ENCODE peak calls at places on chromosomes 13 and 19, in eight cellular contexts. K, D, U, O, Y, G, Q and I are unnamed samples.

GRCh38 chr13:21747456-21747855 is 76.6 kb downstream of the FGF9 start:
- DNase-seq in U (no peak), D (no peak), K (no peak), O (no peak), G (no peak), Q (no peak), Y (no peak), I (no peak)

GRCh38 chr19:37304190-37304883 is 66.6 kb upstream of the ZNF527 start:
- DNase-seq in Y (no peak), G (no peak), D (no peak), Q (no peak), O (no peak), U (peak; percentile 68), K (peak; percentile 66), I (peak; percentile 49)

GRCh38 chr13:22848539-22849052 is 332.2 kb upstream of the SGCG start:
- DNase-seq in O (no peak), D (no peak), G (peak; percentile 43), K (peak; percentile 13), Q (no peak), Y (no peak), U (no peak), I (no peak)

GRCh38 chr13:50133277-50133953 is 118.2 kb downstream of the KCNRG start:
- DNase-seq in Y (no peak), O (no peak), D (no peak), G (no peak), Q (no peak), K (no peak), U (no peak), I (no peak)

GRCh38 chr19:44990966-44991365 is 10.3 kb upstream of the RELB start:
- DNase-seq in K (no peak), Q (no peak), O (no peak), G (no peak), D (no peak), U (no peak), Y (no peak), I (no peak)

GRCh38 chr13:93290503-93290902 is 63.9 kb downstream of the GPC6 start:
- DNase-seq in K (no peak), G (no peak), D (no peak), Y (no peak), Q (no peak), U (no peak), O (no peak), I (no peak)

GRCh38 chr19:47518139-47518538 is 3.3 kb upstream of the NAPA start:
- DNase-seq in U (no peak), D (no peak), G (no peak), K (no peak), Q (no peak), O (peak; percentile 17), Y (no peak), I (no peak)

GRCh38 chr13:94168784-94169512 is 310.5 kb downstream of the DCT start:
- DNase-seq in K (no peak), Y (no peak), O (no peak), D (no peak), G (no peak), Q (no peak), U (no peak), I (no peak)

GRCh38 chr13:102354011-102354410 is 47.8 kb downstream of the FGF14 start:
- DNase-seq in G (no peak), Q (no peak), O (no peak), D (no peak), K (no peak), U (no peak), Y (no peak), I (no peak)

GRCh38 chr19:48292798-48293197 is 22.9 kb downstream of the ZNF114 start:
- DNase-seq in Y (no peak), G (no peak), Q (no peak), O (no peak), U (no peak), D (no peak), K (no peak), I (no peak)

GRCh38 chr13:48596128-48596429 is 57.6 kb upstream of the CYSLTR2 start:
- DNase-seq in G (no peak), K (peak; percentile 60), Q (no peak), Y (no peak), O (no peak), U (no peak), D (no peak), I (no peak)

GRCh38 chr19:16944626-16945363 is 56.0 kb downstream of the F2RL3 start:
- DNase-seq in Q (no peak), Y (no peak), K (no peak), O (no peak), G (no peak), U (no peak), D (no peak), I (no peak)

GRCh38 chr13:30158774-30159445 is 148.4 kb downstream of the KATNAL1 start:
- DNase-seq in D (no peak), O (peak; percentile 60), Y (no peak), G (no peak), Q (no peak), K (no peak), U (no peak), I (peak; percentile 55)

GRCh38 chr13:112709825-112710783 is 20.3 kb downstream of the ATP11A start:
- DNase-seq in Q (no peak), O (no peak), U (no peak), K (no peak), Y (no peak), D (no peak), G (no peak), I (no peak)

GRCh38 chr13:111131610-111132009 is 16.5 kb downstream of the ARHGEF7 start:
- DNase-seq in O (no peak), U (no peak), Y (no peak), K (no peak), G (no peak), D (no peak), Q (no peak), I (no peak)

GRCh38 chr13:64446372-64446771 is 2783.8 kb downstream of the PCDH9 start:
- DNase-seq in Y (peak; percentile 1), K (no peak), Q (no peak), O (no peak), U (no peak), D (no peak), G (no peak), I (no peak)

GRCh38 chr19:55080915-55081772 is 5.5 kb downstream of the EPS8L1 start:
- DNase-seq in U (peak; percentile 73), O (peak; percentile 84), Q (peak; percentile 84), K (peak; percentile 52), Y (peak; percentile 77), D (peak; percentile 95), G (peak; percentile 96), I (peak; percentile 53)

GRCh38 chr19:47891923-47892666 is 6.0 kb upstream of the SULT2A1 start:
- DNase-seq in U (no peak), G (no peak), D (no peak), O (no peak), K (no peak), Q (no peak), Y (no peak), I (peak; percentile 46)

GRCh38 chr19:50745221-50745620 is 22.1 kb downstream of the CLEC11A start:
- DNase-seq in O (no peak), D (no peak), Y (no peak), U (no peak), G (no peak), Q (no peak), K (no peak), I (no peak)

GRCh38 chr13:34805347-34805746 is 136.7 kb upstream of the NBEA start:
- DNase-seq in Y (no peak), K (no peak), Q (no peak), O (no peak), U (no peak), G (no peak), D (no peak), I (no peak)

GRCh38 chr19:38852231-38853044 is 2.7 kb upstream of the HNRNPL start:
- DNase-seq in O (peak; percentile 43), Q (peak; percentile 63), D (peak; percentile 86), K (peak; percentile 59), U (peak; percentile 69), G (peak; percentile 75), Y (peak; percentile 86), I (peak; percentile 63)

DNA sequence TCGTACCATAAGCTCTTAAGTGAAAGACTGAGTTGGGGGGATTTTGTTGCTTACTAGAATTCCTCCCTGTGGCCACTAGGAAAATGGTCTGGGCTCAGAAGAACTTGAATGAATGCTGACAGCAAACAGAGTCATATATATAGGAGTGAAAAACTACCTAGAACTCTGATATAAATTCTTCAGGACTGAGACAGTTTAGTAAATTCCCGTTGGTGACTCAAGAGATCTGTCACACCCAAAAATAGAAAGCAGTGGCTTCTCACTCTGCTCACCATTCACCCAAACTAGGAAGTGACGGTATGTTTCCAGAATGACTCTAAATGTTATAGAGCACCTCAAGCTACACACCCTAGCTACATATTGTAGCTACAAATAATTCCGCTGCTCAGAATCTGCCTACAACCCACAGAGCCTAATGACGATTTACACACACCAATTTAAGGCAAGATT is 116.2 kb downstream of the TBC1D4 start:
- DNase-seq in D (no peak), G (no peak), Y (peak; percentile 1), K (no peak), U (no peak), Q (no peak), O (no peak), I (no peak)
- H3K4me1 ChIP-seq in D (peaks cover 23% of the 10 kb centered on the region), G (no peaks in the 10 kb centered on the region), Y (peaks cover 12% of the 10 kb centered on the region), K (peaks cover 16% of the 10 kb centered on the region), U (peaks cover 88% of the 10 kb centered on the region), Q (no peaks in the 10 kb centered on the region), O (peaks cover 9% of the 10 kb centered on the region), I (no peaks in the 10 kb centered on the region)

GRCh38 chr13:44156294-44156658 is 217.3 kb upstream of the SERP2 start:
- DNase-seq in Q (no peak), G (no peak), O (no peak), D (no peak), U (no peak), K (no peak), Y (no peak), I (no peak)
- H3K27ac ChIP-seq in Q (no peak overlapping the region), G (no peak overlapping the region), O (no peak overlapping the region), D (peak overlapping the region; percentile 62), U (peak overlapping the region; percentile 83), K (peak overlapping the region; percentile 66), Y (no peak overlapping the region), I (peak overlapping the region; percentile 74)

GRCh38 chr19:10499550-10500246 is 3.5 kb downstream of the KEAP1 start:
- DNase-seq in Q (no peak), D (no peak), U (no peak), K (no peak), G (no peak), O (no peak), Y (no peak), I (no peak)

GRCh38 chr19:10503002-10503789 is at the start of gene KEAP1:
- DNase-seq in O (no peak), U (peak; percentile 45), Y (peak; percentile 29), G (peak; percentile 68), D (peak; percentile 82), K (peak; percentile 49), Q (no peak), I (peak; percentile 39)

GRCh38 chr19:10501971-10502523 is 1.1 kb downstream of the KEAP1 start:
- DNase-seq in U (peak; percentile 85), Y (peak; percentile 65), K (peak; percentile 99), Q (no peak), G (peak; percentile 86), D (peak; percentile 94), O (no peak), I (peak; percentile 62)

GRCh38 chr19:10500247-10500592 is 2.9 kb downstream of the KEAP1 start:
- DNase-seq in Q (no peak), K (no peak), Y (no peak), O (no peak), D (no peak), G (no peak), U (no peak), I (no peak)

GRCh38 chr19:10502524-10503001 is 593 bp downstream of the KEAP1 start:
- DNase-seq in G (peak; percentile 92), Q (peak; percentile 77), D (peak; percentile 98), K (peak; percentile 97), U (peak; percentile 95), Y (peak; percentile 71), O (peak; percentile 83), I (peak; percentile 92)
- H3K4me1 ChIP-seq in G (peaks cover 15% of the 10 kb centered on the region), Q (peaks cover 15% of the 10 kb centered on the region), D (peaks cover 33% of the 10 kb centered on the region), K (peaks cover 45% of the 10 kb centered on the region), U (peaks cover 63% of the 10 kb centered on the region), Y (peaks cover 21% of the 10 kb centered on the region), O (peaks cover 47% of the 10 kb centered on the region), I (peaks cover 10% of the 10 kb centered on the region)

GRCh38 chr19:281992-282391 is 9.2 kb downstream of the PLPP2 start:
- DNase-seq in G (no peak), D (peak; percentile 56), Q (no peak), K (no peak), O (no peak), Y (no peak), U (no peak), I (no peak)
- H3K27ac ChIP-seq in G (no peak overlapping the region), D (no peak overlapping the region), Q (no peak overlapping the region), K (no peak overlapping the region), O (no peak overlapping the region), Y (no peak overlapping the region), U (no peak overlapping the region), I (no peak overlapping the region)